ENCODE peak calls at places on chromosomes 5 and 9, in five cellular contexts. H is activated B cell treated with CpG ODN at 0.5 μM for 24 hours, B is stomach, G is AG04449, A is AG04450. Z is an unnamed sample.

GRCh38 chr5:143657814-143658395 is 154.1 kb upstream of the HMHB1 start:
- DNase-seq in H (no peak), B (no peak), A (no peak), G (no peak), Z (no peak)

GRCh38 chr5:82855000-82855399 is 222.2 kb downstream of the TMEM167A start:
- DNase-seq in H (no peak), G (no peak), B (no peak), A (no peak), Z (no peak)

GRCh38 chr5:108119123-108119522 is 262.8 kb downstream of the FBXL17 start:
- DNase-seq in H (no peak), B (no peak), A (no peak), G (no peak), Z (no peak)

GRCh38 chr5:139797335-139797734 is 1.7 kb downstream of the PSD2 start:
- DNase-seq in H (no peak), A (no peak), G (no peak), B (no peak), Z (no peak)

GRCh38 chr9:125932012-125932411 is 184.8 kb downstream of the PBX3 start:
- DNase-seq in A (peak; percentile 93), G (peak; percentile 97), H (no peak), B (no peak), Z (no peak)

GRCh38 chr9:92324889-92325268 is 271 bp downstream of the NOL8 start:
- DNase-seq in A (no peak), B (no peak), H (no peak), G (no peak), Z (no peak)

GRCh38 chr5:166356096-166356495 is 1935.3 kb upstream of the WWC1 start:
- DNase-seq in A (no peak), H (no peak), B (no peak), G (no peak), Z (no peak)

GRCh38 chr9:93958875-93959682 is 3.9 kb upstream of the BARX1 start:
- DNase-seq in G (no peak), B (no peak), A (no peak), H (peak; percentile 43), Z (no peak)

GRCh38 chr9:121262953-121263352 is 5.0 kb upstream of the GSN start:
- DNase-seq in H (no peak), A (no peak), B (no peak), G (no peak), Z (no peak)

GRCh38 chr5:72474117-72474915 is 32.9 kb downstream of the ZNF366 start:
- DNase-seq in B (no peak), H (no peak), G (no peak), A (no peak), Z (no peak)

GRCh38 chr9:124342946-124343485 is 72.2 kb downstream of the PSMB7 start:
- DNase-seq in G (peak; percentile 72), H (no peak), B (no peak), A (peak; percentile 78), Z (no peak)

GRCh38 chr5:111734013-111734412 is 23.0 kb downstream of the NREP start:
- DNase-seq in B (no peak), A (no peak), G (no peak), H (no peak), Z (no peak)

GRCh38 chr5:115898656-115899055 is 56.9 kb downstream of the AP3S1 start:
- DNase-seq in G (no peak), B (no peak), H (no peak), A (no peak), Z (no peak)

GRCh38 chr5:5220896-5221295 is 80.8 kb downstream of the ADAMTS16 start:
- DNase-seq in G (no peak), H (no peak), A (no peak), B (no peak), Z (no peak)

GRCh38 chr5:34600118-34600493 is 56.0 kb upstream of the RAI14 start:
- DNase-seq in H (no peak), A (no peak), G (no peak), B (no peak), Z (no peak)

GRCh38 chr9:110115341-110115820 is 92.6 kb downstream of the C9orf152 start:
- DNase-seq in G (no peak), B (no peak), A (no peak), H (no peak), Z (no peak)

GRCh38 chr9:365451-365850 is 150.8 kb downstream of the DOCK8 start:
- DNase-seq in G (no peak), H (no peak), B (no peak), A (no peak), Z (no peak)

GRCh38 chr9:107213080-107213479 is 70.0 kb upstream of the RAD23B start:
- DNase-seq in G (no peak), B (no peak), H (no peak), A (no peak), Z (no peak)

GRCh38 chr5:88880196-88880595 is 2.8 kb downstream of the MEF2C start:
- DNase-seq in G (no peak), A (no peak), H (no peak), B (no peak), Z (no peak)

GRCh38 chr9:14935099-14935710 is 25.0 kb upstream of the FREM1 start:
- DNase-seq in A (no peak), H (no peak), B (no peak), G (no peak), Z (no peak)

GRCh38 chr9:37555786-37556185 is 20.4 kb downstream of the FBXO10 start:
- DNase-seq in G (no peak), A (no peak), B (no peak), H (no peak), Z (no peak)

GRCh38 chr5:29897916-29898315 is 1295.6 kb upstream of the CDH6 start:
- DNase-seq in G (no peak), B (no peak), A (no peak), H (no peak), Z (no peak)

GRCh38 chr5:75113354-75113753 is 61.0 kb upstream of the GCNT4 start:
- DNase-seq in G (no peak), H (no peak), A (no peak), B (no peak), Z (no peak)

GRCh38 chr5:109694451-109694891 is 4.7 kb downstream of the MAN2A1 start:
- DNase-seq in B (no peak), G (no peak), H (no peak), A (no peak), Z (no peak)

GRCh38 chr5:147245381-147246055 is 10.7 kb downstream of the STK32A start:
- DNase-seq in H (no peak), B (no peak), G (no peak), A (no peak), Z (no peak)

GRCh38 chr9:124293712-124294504 is 36.2 kb downstream of the NEK6 start:
- DNase-seq in H (no peak), B (no peak), G (no peak), A (no peak), Z (no peak)

GRCh38 chr9:15724006-15724405 is 171.2 kb downstream of the CCDC171 start:
- DNase-seq in H (no peak), A (peak; percentile 39), B (no peak), G (no peak), Z (no peak)

GRCh38 chr9:87973791-87974292 is 491 bp downstream of the CDK20 start:
- DNase-seq in H (no peak), G (no peak), A (no peak), B (no peak), Z (no peak)

GRCh38 chr5:133756036-133756435 is 143.7 kb upstream of the FSTL4 start:
- DNase-seq in A (no peak), G (no peak), H (no peak), B (no peak), Z (no peak)

GRCh38 chr5:96807099-96807654 is 568 bp downstream of the ERAP1 start:
- DNase-seq in B (peak; percentile 88), A (no peak), G (no peak), H (no peak), Z (no peak)

GRCh38 chr9:129889936-129890717 is 54.9 kb downstream of the USP20 start:
- DNase-seq in H (no peak), B (peak; percentile 47), G (no peak), A (no peak), Z (no peak)

GRCh38 chr5:133225671-133226152 is 173.9 kb downstream of the HSPA4 start:
- DNase-seq in G (no peak), A (no peak), H (no peak), B (no peak), Z (no peak)

GRCh38 chr5:181221105-181221791 is 1.8 kb upstream of the TRIM41 start:
- DNase-seq in H (no peak), A (no peak), B (no peak), G (no peak), Z (no peak)

GRCh38 chr9:97848582-97849237 is 4.3 kb upstream of the FOXE1 start:
- DNase-seq in H (no peak), A (no peak), B (no peak), G (no peak), Z (no peak)
- TF ChIP-seq CTCF in H (no peak), A (no peak), B (no peak), G (no peak), Z (no peak)

DNA sequence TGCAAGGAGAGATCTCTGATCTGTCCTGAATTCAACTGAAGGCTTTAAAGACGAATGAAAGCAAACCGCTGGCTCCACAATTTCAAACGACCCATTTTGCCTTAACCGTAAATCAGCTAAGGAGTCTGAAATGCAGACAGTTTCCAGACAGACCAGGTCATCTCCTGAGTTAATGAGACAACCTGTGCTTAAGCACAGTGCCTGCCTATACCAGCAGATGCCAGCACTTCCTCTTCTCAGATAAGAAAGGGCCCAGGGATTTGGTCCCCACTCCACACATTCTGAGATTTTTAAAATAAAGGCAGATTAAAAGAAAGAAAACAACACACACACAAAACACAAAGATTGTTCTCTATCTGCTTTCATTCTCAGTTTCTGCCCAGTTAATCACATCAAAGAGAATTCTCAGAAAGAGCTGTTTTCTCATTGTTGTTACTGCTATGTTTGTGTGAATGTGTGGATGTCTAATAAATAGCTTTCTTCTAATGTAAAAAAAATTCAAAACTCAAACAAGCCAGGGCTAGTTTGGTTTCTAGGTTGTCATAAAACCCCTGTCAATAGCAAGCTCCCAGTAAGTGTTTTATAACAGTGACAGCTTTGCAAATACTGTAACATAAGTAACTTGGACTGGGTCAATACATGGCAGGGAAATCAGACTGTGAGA is 157.7 kb upstream of the SLC24A2 start:
- DNase-seq in A (no peak), G (no peak), H (no peak), B (no peak), Z (no peak)
- TF ChIP-seq CTCF in A (peak; percentile 45), G (peak; percentile 40), H (no peak), B (no peak), Z (peak; percentile 50)

DNA sequence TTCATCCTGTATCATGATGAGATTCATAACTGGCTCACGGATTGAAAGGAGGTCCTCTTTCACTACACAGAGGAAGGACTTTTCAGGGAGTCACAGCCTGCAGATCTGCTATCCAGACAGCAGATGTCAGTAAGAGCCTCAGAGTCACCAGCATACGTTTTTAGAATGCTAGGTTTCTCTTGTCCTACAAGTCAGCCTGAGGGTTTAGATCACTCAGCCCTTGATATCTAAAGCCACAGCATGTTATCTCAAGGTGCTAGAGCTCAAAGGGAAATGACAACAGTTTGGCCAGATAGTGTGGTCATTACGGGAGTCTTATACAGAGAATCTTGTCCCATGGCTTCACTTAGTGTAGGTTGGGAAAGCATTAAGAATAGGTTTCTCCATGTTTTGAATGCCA is 30.9 kb upstream of the SLC46A2 start:
- DNase-seq in A (peak; percentile 36), H (no peak), B (no peak), G (peak; percentile 23), Z (no peak)
- TF ChIP-seq CTCF in A (peak; percentile 68), H (no peak), B (peak; percentile 13), G (peak; percentile 51), Z (peak; percentile 44)

DNA sequence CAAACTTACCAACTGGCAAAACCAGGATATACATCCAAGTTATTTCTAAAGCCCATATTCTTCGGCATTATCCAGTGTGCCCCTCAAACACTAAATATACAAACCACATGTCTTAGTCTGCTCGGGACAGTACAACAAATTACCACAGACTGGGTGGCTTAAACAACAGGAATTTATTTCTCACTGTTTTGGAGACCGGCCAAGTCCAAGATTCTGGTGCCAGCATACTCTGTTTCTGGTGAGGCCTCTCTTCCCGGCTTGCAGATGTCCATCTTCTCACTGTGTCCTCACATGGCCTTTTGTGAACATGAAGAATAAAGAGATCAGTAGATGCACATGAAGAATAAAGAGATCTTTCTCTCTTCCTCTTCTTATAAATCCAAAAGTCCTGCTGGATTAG is 12.9 kb upstream of the SLCO6A1 start:
- DNase-seq in A (no peak), H (no peak), B (no peak), G (no peak), Z (no peak)
- TF ChIP-seq CTCF in A (no peak), H (no peak), B (no peak), G (no peak), Z (no peak)

Z was measured in D721Med.